ENCODE peak calls at places on chromosomes 13 and 19, in eight cellular contexts. One of them, this sample, is unnamed.

GRCh38 chr13:29100739-29101138 is 280.6 kb downstream of the MTUS2 start:
- DNase-seq in non-pigmented ciliary epithelial cell: no peak
- DNase-seq in NCI-H226: no peak
- DNase-seq in effector memory CD8-positive, alpha-beta T cell: no peak
- DNase-seq in nucleus accumbens: no peak
- DNase-seq in NCI-H2029 treated with DMSO at 0.1 percent for 48 hours: no peak
- DNase-seq in head of caudate nucleus: no peak
- DNase-seq in stimulated activated CD8-positive, alpha-beta memory T cell treated with anti-CD3 and anti-CD28 coated beads, Interleukin-7, amount 100 ng/mL, for 1 hour: no peak
- DNase-seq in this sample: no peak

GRCh38 chr13:35720690-35721554 is 244.4 kb upstream of the MAB21L1 start:
- DNase-seq in NCI-H226: no peak
- DNase-seq in NCI-H2029 treated with DMSO at 0.1 percent for 48 hours: peak; percentile 16
- DNase-seq in head of caudate nucleus: peak; percentile 61
- DNase-seq in non-pigmented ciliary epithelial cell: no peak
- DNase-seq in stimulated activated CD8-positive, alpha-beta memory T cell treated with anti-CD3 and anti-CD28 coated beads, Interleukin-7, amount 100 ng/mL, for 1 hour: peak; percentile 7
- DNase-seq in effector memory CD8-positive, alpha-beta T cell: no peak
- DNase-seq in nucleus accumbens: peak; percentile 14
- DNase-seq in this sample: peak; percentile 28

GRCh38 chr19:5128251-5128931 is 159.5 kb downstream of the KDM4B start:
- DNase-seq in head of caudate nucleus: peak; percentile 43
- DNase-seq in non-pigmented ciliary epithelial cell: peak; percentile 37
- DNase-seq in effector memory CD8-positive, alpha-beta T cell: no peak
- DNase-seq in nucleus accumbens: no peak
- DNase-seq in NCI-H226: peak; percentile 86
- DNase-seq in NCI-H2029 treated with DMSO at 0.1 percent for 48 hours: no peak
- DNase-seq in stimulated activated CD8-positive, alpha-beta memory T cell treated with anti-CD3 and anti-CD28 coated beads, Interleukin-7, amount 100 ng/mL, for 1 hour: no peak
- DNase-seq in this sample: no peak

GRCh38 chr13:110268061-110268460 is 38.9 kb downstream of the COL4A1 start:
- DNase-seq in NCI-H226: no peak
- DNase-seq in effector memory CD8-positive, alpha-beta T cell: no peak
- DNase-seq in non-pigmented ciliary epithelial cell: no peak
- DNase-seq in stimulated activated CD8-positive, alpha-beta memory T cell treated with anti-CD3 and anti-CD28 coated beads, Interleukin-7, amount 100 ng/mL, for 1 hour: no peak
- DNase-seq in nucleus accumbens: no peak
- DNase-seq in head of caudate nucleus: no peak
- DNase-seq in NCI-H2029 treated with DMSO at 0.1 percent for 48 hours: no peak
- DNase-seq in this sample: no peak

GRCh38 chr19:38377052-38377451 is 2.7 kb downstream of the PSMD8 start:
- DNase-seq in head of caudate nucleus: no peak
- DNase-seq in stimulated activated CD8-positive, alpha-beta memory T cell treated with anti-CD3 and anti-CD28 coated beads, Interleukin-7, amount 100 ng/mL, for 1 hour: no peak
- DNase-seq in non-pigmented ciliary epithelial cell: no peak
- DNase-seq in NCI-H226: no peak
- DNase-seq in nucleus accumbens: no peak
- DNase-seq in effector memory CD8-positive, alpha-beta T cell: no peak
- DNase-seq in NCI-H2029 treated with DMSO at 0.1 percent for 48 hours: no peak
- DNase-seq in this sample: no peak

GRCh38 chr19:58033741-58034475 is at the start of gene ZSCAN1:
- DNase-seq in NCI-H226: no peak
- DNase-seq in effector memory CD8-positive, alpha-beta T cell: no peak
- DNase-seq in stimulated activated CD8-positive, alpha-beta memory T cell treated with anti-CD3 and anti-CD28 coated beads, Interleukin-7, amount 100 ng/mL, for 1 hour: peak; percentile 1
- DNase-seq in NCI-H2029 treated with DMSO at 0.1 percent for 48 hours: peak; percentile 57
- DNase-seq in head of caudate nucleus: peak; percentile 98
- DNase-seq in nucleus accumbens: peak; percentile 95
- DNase-seq in non-pigmented ciliary epithelial cell: peak; percentile 20
- DNase-seq in this sample: no peak

GRCh38 chr13:110403721-110404120 is 96.6 kb downstream of the COL4A2 start:
- DNase-seq in stimulated activated CD8-positive, alpha-beta memory T cell treated with anti-CD3 and anti-CD28 coated beads, Interleukin-7, amount 100 ng/mL, for 1 hour: no peak
- DNase-seq in non-pigmented ciliary epithelial cell: no peak
- DNase-seq in NCI-H2029 treated with DMSO at 0.1 percent for 48 hours: no peak
- DNase-seq in effector memory CD8-positive, alpha-beta T cell: no peak
- DNase-seq in head of caudate nucleus: no peak
- DNase-seq in nucleus accumbens: no peak
- DNase-seq in NCI-H226: no peak
- DNase-seq in this sample: no peak

GRCh38 chr13:23098508-23098907 is 82.3 kb upstream of the SGCG start:
- DNase-seq in NCI-H226: no peak
- DNase-seq in effector memory CD8-positive, alpha-beta T cell: no peak
- DNase-seq in stimulated activated CD8-positive, alpha-beta memory T cell treated with anti-CD3 and anti-CD28 coated beads, Interleukin-7, amount 100 ng/mL, for 1 hour: no peak
- DNase-seq in nucleus accumbens: no peak
- DNase-seq in head of caudate nucleus: no peak
- DNase-seq in non-pigmented ciliary epithelial cell: no peak
- DNase-seq in NCI-H2029 treated with DMSO at 0.1 percent for 48 hours: no peak
- DNase-seq in this sample: no peak

GRCh38 chr13:105353654-105354053 is 1181.8 kb downstream of the EFNB2 start:
- DNase-seq in stimulated activated CD8-positive, alpha-beta memory T cell treated with anti-CD3 and anti-CD28 coated beads, Interleukin-7, amount 100 ng/mL, for 1 hour: no peak
- DNase-seq in effector memory CD8-positive, alpha-beta T cell: no peak
- DNase-seq in NCI-H226: no peak
- DNase-seq in non-pigmented ciliary epithelial cell: no peak
- DNase-seq in NCI-H2029 treated with DMSO at 0.1 percent for 48 hours: no peak
- DNase-seq in nucleus accumbens: no peak
- DNase-seq in head of caudate nucleus: no peak
- DNase-seq in this sample: no peak

GRCh38 chr19:9937001-9937411 is 691 bp upstream of the OLFM2 start:
- DNase-seq in NCI-H2029 treated with DMSO at 0.1 percent for 48 hours: no peak
- DNase-seq in nucleus accumbens: no peak
- DNase-seq in stimulated activated CD8-positive, alpha-beta memory T cell treated with anti-CD3 and anti-CD28 coated beads, Interleukin-7, amount 100 ng/mL, for 1 hour: no peak
- DNase-seq in head of caudate nucleus: peak; percentile 14
- DNase-seq in non-pigmented ciliary epithelial cell: no peak
- DNase-seq in effector memory CD8-positive, alpha-beta T cell: no peak
- DNase-seq in NCI-H226: no peak
- DNase-seq in this sample: no peak

GRCh38 chr13:28116736-28117135 is 16.4 kb upstream of the FLT3 start:
- DNase-seq in stimulated activated CD8-positive, alpha-beta memory T cell treated with anti-CD3 and anti-CD28 coated beads, Interleukin-7, amount 100 ng/mL, for 1 hour: no peak
- DNase-seq in non-pigmented ciliary epithelial cell: no peak
- DNase-seq in NCI-H226: no peak
- DNase-seq in NCI-H2029 treated with DMSO at 0.1 percent for 48 hours: no peak
- DNase-seq in nucleus accumbens: no peak
- DNase-seq in head of caudate nucleus: no peak
- DNase-seq in effector memory CD8-positive, alpha-beta T cell: no peak
- DNase-seq in this sample: no peak

GRCh38 chr19:11505504-11506100 is at the start of gene ZNF653:
- DNase-seq in head of caudate nucleus: peak; percentile 86
- DNase-seq in non-pigmented ciliary epithelial cell: peak; percentile 67
- DNase-seq in NCI-H2029 treated with DMSO at 0.1 percent for 48 hours: peak; percentile 83
- DNase-seq in stimulated activated CD8-positive, alpha-beta memory T cell treated with anti-CD3 and anti-CD28 coated beads, Interleukin-7, amount 100 ng/mL, for 1 hour: peak; percentile 94
- DNase-seq in nucleus accumbens: peak; percentile 78
- DNase-seq in NCI-H226: peak; percentile 80
- DNase-seq in effector memory CD8-positive, alpha-beta T cell: peak; percentile 94
- DNase-seq in this sample: peak; percentile 85

GRCh38 chr13:27620377-27621115 is at the start of gene LNX2:
- DNase-seq in NCI-H2029 treated with DMSO at 0.1 percent for 48 hours: peak; percentile 61
- DNase-seq in nucleus accumbens: peak; percentile 97
- DNase-seq in non-pigmented ciliary epithelial cell: peak; percentile 80
- DNase-seq in effector memory CD8-positive, alpha-beta T cell: peak; percentile 96
- DNase-seq in NCI-H226: peak; percentile 84
- DNase-seq in head of caudate nucleus: peak; percentile 99
- DNase-seq in stimulated activated CD8-positive, alpha-beta memory T cell treated with anti-CD3 and anti-CD28 coated beads, Interleukin-7, amount 100 ng/mL, for 1 hour: peak; percentile 94
- DNase-seq in this sample: peak; percentile 94